ENCODE peak calls at places on chromosome 18, in eight cellular contexts. W is endodermal cell; S is brain microvascular endothelial cell; R is uterus; H is lower lobe of right lung; I is CD8-positive, alpha-beta T cell; P is prostate gland; K is tibial artery. J is an unnamed sample.

GRCh38 chr18:68735498-68736343 is 20.8 kb upstream of the TMX3 start:
- DNase-seq in W (no peak), P (no peak), R (no peak), H (no peak), I (no peak), S (peak), K (no peak), J (no peak)

GRCh38 chr18:30465131-30465530 is 577.4 kb downstream of the DSC3 start:
- DNase-seq in R (no peak), I (no peak), K (no peak), H (no peak), P (no peak), S (no peak), W (no peak), J (no peak)

GRCh38 chr18:11654736-11655604 is 34.1 kb upstream of the GNAL start:
- DNase-seq in I (no peak), P (peak), W (peak), R (peak), K (no peak), S (peak), H (peak), J (no peak)

GRCh38 chr18:46278481-46279465 is 174.6 kb downstream of the HAUS1 start:
- DNase-seq in K (no peak), S (peak), W (no peak), I (no peak), P (no peak), H (no peak), R (no peak), J (no peak)

GRCh38 chr18:12946549-12947354 is 1.1 kb upstream of the SEH1L start:
- DNase-seq in W (peak), S (peak), K (no peak), H (no peak), I (no peak), R (peak), P (no peak), J (peak)

GRCh38 chr18:49178736-49179135 is 228.0 kb upstream of the SMAD7 start:
- DNase-seq in P (no peak), W (peak), K (no peak), S (peak), R (no peak), H (no peak), I (no peak), J (no peak)

GRCh38 chr18:59867337-59868104 is 32.3 kb upstream of the PMAIP1 start:
- DNase-seq in H (no peak), W (peak), R (no peak), P (no peak), I (no peak), S (no peak), K (no peak), J (no peak)

GRCh38 chr18:70693196-70693595 is 404.4 kb downstream of the SOCS6 start:
- DNase-seq in R (no peak), H (no peak), I (no peak), S (peak), W (peak), P (no peak), K (no peak), J (no peak)

GRCh38 chr18:61831071-61831470 is 61.7 kb downstream of the RNF152 start:
- DNase-seq in P (no peak), H (no peak), I (no peak), R (no peak), K (no peak), S (peak), W (no peak), J (no peak)

GRCh38 chr18:22634464-22634863 is 216.7 kb upstream of the CTAGE1 start:
- DNase-seq in P (no peak), H (no peak), I (no peak), W (no peak), S (no peak), R (no peak), K (no peak), J (no peak)

GRCh38 chr18:10201226-10201625 is 253.2 kb upstream of the APCDD1 start:
- DNase-seq in I (no peak), S (no peak), K (no peak), P (no peak), R (no peak), H (no peak), W (no peak), J (no peak)

GRCh38 chr18:3044931-3045698 is 32.2 kb upstream of the LPIN2 start:
- DNase-seq in P (peak), S (no peak), H (peak), I (no peak), R (no peak), W (peak), K (peak), J (no peak)

GRCh38 chr18:3982541-3982940 is 472.6 kb downstream of the DLGAP1 start:
- DNase-seq in S (no peak), H (no peak), I (no peak), R (no peak), W (no peak), K (no peak), P (no peak), J (no peak)

GRCh38 chr18:77135339-77136075 is 2.9 kb upstream of the MBP start:
- DNase-seq in I (no peak), W (no peak), P (no peak), K (no peak), S (no peak), R (no peak), H (no peak), J (no peak)

GRCh38 chr18:77115461-77115907 is 17.1 kb downstream of the MBP start:
- DNase-seq in S (no peak), H (no peak), P (no peak), I (no peak), R (no peak), K (no peak), W (peak), J (no peak)

GRCh38 chr18:49510393-49511115 is 23.5 kb upstream of the C18orf32 start:
- DNase-seq in P (peak), S (peak), H (no peak), K (no peak), I (peak), W (peak), R (peak), J (no peak)

GRCh38 chr18:36757081-36757480 is 71.7 kb downstream of the TPGS2 start:
- DNase-seq in S (peak), P (peak), H (no peak), W (no peak), K (no peak), R (no peak), I (no peak), J (no peak)

GRCh38 chr18:76875390-76876330 is 53.3 kb downstream of the ZNF236 start:
- DNase-seq in R (no peak), P (peak), K (no peak), W (peak), S (peak), H (no peak), I (no peak), J (no peak)

GRCh38 chr18:53796042-53796729 is 428.3 kb downstream of the MBD2 start:
- DNase-seq in W (no peak), K (peak), H (no peak), R (no peak), P (no peak), S (peak), I (no peak), J (no peak)

GRCh38 chr18:23422751-23423418 is 30.2 kb upstream of the RIOK3 start:
- DNase-seq in K (no peak), P (no peak), H (peak), R (no peak), S (peak), W (no peak), I (no peak), J (no peak)

GRCh38 chr18:28127763-28128737 is 48.9 kb downstream of the CDH2 start:
- DNase-seq in H (no peak), K (no peak), S (no peak), P (no peak), R (no peak), W (peak), I (no peak), J (no peak)

GRCh38 chr18:7084080-7084765 is 33.4 kb downstream of the LAMA1 start:
- DNase-seq in R (no peak), W (no peak), H (no peak), P (no peak), K (no peak), I (no peak), S (peak), J (no peak)

GRCh38 chr18:25650201-25650941 is 298.4 kb upstream of the ZNF521 start:
- DNase-seq in P (no peak), W (no peak), I (no peak), R (no peak), S (peak), H (no peak), K (no peak), J (no peak)

GRCh38 chr18:13539050-13539449 is 187.3 kb downstream of the FAM210A start:
- DNase-seq in R (peak), P (no peak), H (no peak), W (peak), I (peak), S (no peak), K (peak), J (peak)

GRCh38 chr18:59328683-59329082 is 10.2 kb upstream of the CPLX4 start:
- DNase-seq in R (no peak), H (no peak), S (no peak), P (no peak), W (no peak), I (no peak), K (no peak), J (no peak)

GRCh38 chr18:36139251-36139650 is 9.6 kb downstream of the ELP2 start:
- DNase-seq in K (no peak), I (no peak), H (no peak), P (no peak), W (no peak), S (no peak), R (no peak), J (no peak)

GRCh38 chr18:32542221-32542798 is 71.6 kb upstream of the GAREM1 start:
- DNase-seq in I (no peak), W (peak), P (no peak), S (no peak), R (no peak), H (no peak), K (no peak), J (no peak)

GRCh38 chr18:2183432-2183831 is 387.9 kb downstream of the METTL4 start:
- DNase-seq in H (no peak), S (no peak), K (no peak), R (no peak), I (no peak), W (no peak), P (no peak), J (no peak)

GRCh38 chr18:45780568-45780967 is 44.9 kb upstream of the SIGLEC15 start:
- DNase-seq in R (no peak), I (no peak), W (no peak), K (no peak), S (no peak), H (no peak), P (no peak), J (no peak)

GRCh38 chr18:13892098-13892497 is 23.2 kb downstream of the MC2R start:
- DNase-seq in S (no peak), K (no peak), P (no peak), I (no peak), H (no peak), R (no peak), W (no peak), J (no peak)

GRCh38 chr18:9260388-9261380 is 73.9 kb upstream of the TWSG1 start:
- DNase-seq in H (no peak), R (no peak), K (no peak), S (peak), I (no peak), P (no peak), W (peak), J (no peak)

DNA sequence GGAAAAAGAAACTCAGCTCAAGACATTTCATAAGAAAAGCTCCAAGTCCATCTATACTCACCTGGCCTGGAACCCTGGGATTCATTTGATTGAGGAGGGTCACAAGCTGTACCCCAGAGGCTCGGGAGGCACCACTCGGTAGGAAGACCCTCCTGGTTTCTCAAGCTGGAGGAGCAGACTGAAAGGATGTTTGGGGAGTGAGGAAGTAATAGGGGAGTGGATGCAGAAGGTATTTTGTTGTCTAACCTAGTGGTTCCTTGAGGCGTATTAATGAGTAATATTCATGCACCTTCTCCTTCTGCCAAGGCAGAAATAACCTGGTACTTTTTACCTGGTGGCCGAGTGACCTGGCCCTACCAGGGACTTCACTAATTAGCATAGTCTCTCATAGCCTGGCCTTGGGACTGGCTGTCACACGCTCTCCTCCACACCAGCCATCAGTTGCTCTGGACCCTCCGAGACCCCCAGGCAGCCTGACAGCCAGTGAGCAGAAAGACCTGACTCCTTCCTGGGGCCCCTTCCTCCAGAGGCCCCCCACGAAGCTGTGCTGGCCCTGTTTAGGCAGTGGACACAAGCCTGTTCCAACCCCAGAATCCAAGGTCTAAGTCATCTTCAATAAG is 161.4 kb downstream of the BCL2 start:
- DNase-seq in P (no peak), R (no peak), K (no peak), I (no peak), S (no peak), H (no peak), W (no peak), J (no peak)
- H3K4me3 ChIP-seq in P (no peak), R (no peak), K (peak), I (peak), S (no peak), H (no peak), W (no peak), J (peak)

GRCh38 chr18:79856119-79857080 is 58.7 kb downstream of the KCNG2 start:
- DNase-seq in S (no peak), H (no peak), K (no peak), I (peak), P (no peak), W (peak), R (no peak), J (no peak)
- H3K27ac ChIP-seq in S (no peak), H (no peak), K (no peak), I (no peak), P (no peak), W (no peak), R (no peak), J (no peak)

GRCh38 chr18:41899535-41899934 is 55.5 kb upstream of the PIK3C3 start:
- DNase-seq in P (no peak), S (no peak), K (no peak), R (no peak), I (no peak), W (no peak), H (no peak), J (no peak)
- TF ChIP-seq CTCF in P (no peak), S (peak), K (no peak), R (no peak), I (no peak), W (peak), H (no peak), J (no peak)

GRCh38 chr18:34311468-34311867 is 86.8 kb upstream of the NOL4 start:
- DNase-seq in R (no peak), P (no peak), I (no peak), H (no peak), W (no peak), K (no peak), S (no peak), J (no peak)
- H3K4me3 ChIP-seq in R (no peak), P (no peak), I (no peak), H (no peak), W (no peak), K (no peak), S (no peak), J (no peak)

DNA sequence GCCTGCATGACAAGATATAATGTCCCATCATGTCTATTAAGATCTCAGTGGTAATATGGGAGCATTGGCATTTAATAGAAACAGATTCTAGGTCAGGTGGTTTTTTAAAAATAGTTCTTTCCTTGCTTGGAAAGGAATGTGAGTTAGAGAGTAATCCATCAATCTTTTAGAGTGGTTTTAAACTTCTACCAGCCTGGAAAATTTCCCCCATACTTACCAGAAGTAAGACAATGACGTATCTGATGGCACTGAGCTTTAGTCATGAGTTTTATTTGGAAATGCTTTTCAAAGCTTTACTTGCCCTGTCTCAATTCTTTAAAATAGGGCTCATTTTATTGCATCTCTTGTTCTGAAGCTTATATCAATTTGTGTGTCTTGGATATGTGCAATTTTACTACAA is 441.7 kb upstream of the SMIM21 start:
- DNase-seq in W (no peak), H (no peak), I (no peak), P (no peak), R (no peak), S (no peak), K (no peak), J (no peak)
- H3K27ac ChIP-seq in W (no peak), H (no peak), I (no peak), P (no peak), R (peak), S (no peak), K (peak), J (no peak)

GRCh38 chr18:74116628-74117554 is 30.7 kb downstream of the FBXO15 start:
- DNase-seq in P (no peak), W (peak), K (no peak), H (no peak), I (no peak), S (peak), R (no peak), J (no peak)

GRCh38 chr18:74113711-74114110 is 33.9 kb downstream of the FBXO15 start:
- DNase-seq in I (no peak), P (no peak), W (no peak), H (no peak), S (no peak), R (no peak), K (no peak), J (no peak)

GRCh38 chr18:74115046-74115445 is 32.6 kb downstream of the FBXO15 start:
- DNase-seq in W (no peak), I (no peak), K (no peak), P (no peak), H (no peak), S (peak), R (no peak), J (no peak)

GRCh38 chr18:74110983-74111382 is 36.7 kb downstream of the FBXO15 start:
- DNase-seq in I (no peak), W (no peak), H (no peak), P (no peak), K (no peak), R (no peak), S (no peak), J (no peak)

DNA sequence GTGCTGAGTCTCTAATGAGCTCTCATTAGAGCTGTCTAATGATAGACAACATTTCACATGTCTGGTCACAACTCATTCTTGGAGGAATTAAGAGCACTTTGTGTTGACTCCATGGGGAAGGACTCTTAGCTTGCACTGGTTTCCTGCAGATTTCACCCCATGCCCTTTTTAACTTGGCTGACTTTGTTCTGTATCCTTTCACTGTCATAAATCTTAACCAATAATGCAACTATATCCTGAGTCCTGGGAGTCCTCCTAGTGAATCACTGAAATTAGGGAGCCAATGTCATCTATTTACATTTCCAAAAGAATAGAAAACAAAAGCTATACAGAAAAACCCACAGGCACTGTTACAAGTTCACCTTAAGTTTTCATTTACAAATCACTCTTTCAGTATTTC is 33.4 kb downstream of the FBXO15 start:
- DNase-seq in H (no peak), R (no peak), P (no peak), I (no peak), W (no peak), S (no peak), K (no peak), J (no peak)
- TF ChIP-seq CTCF in H (no peak), R (no peak), P (no peak), I (no peak), W (no peak), S (no peak), K (no peak), J (no peak)